ENCODE peak calls at places on chromosomes 11 and 22, in ten cellular contexts. T is upper lobe of right lung, O is choroid plexus epithelial cell, I is dorsolateral prefrontal cortex, W is IMR-90, H is left lung, V is testis, G is epithelial cell of proximal tubule, D is heart left ventricle, S is ascending aorta. Z is an unnamed sample.

GRCh38 chr11:104541706-104542105 is 356.6 kb downstream of the CASP12 start:
- DNase-seq in T (no peak), O (no peak), I (no peak), W (no peak), H (no peak), V (no peak), G (no peak), D (no peak), S (no peak), Z (no peak)

GRCh38 chr11:61783717-61784505 is 8.5 kb downstream of the TMEM258 start:
- DNase-seq in T (peak; percentile 57), O (peak; percentile 95), I (no peak), W (peak; percentile 71), H (no peak), V (no peak), G (no peak), D (no peak), S (no peak), Z (peak; percentile 55)

GRCh38 chr11:22244986-22245592 is 52.2 kb downstream of the ANO5 start:
- DNase-seq in T (no peak), O (peak; percentile 59), I (peak; percentile 34), W (peak; percentile 19), H (no peak), V (peak; percentile 64), G (peak; percentile 6), D (peak; percentile 26), S (peak; percentile 63), Z (peak; percentile 9)

GRCh38 chr22:45631140-45631539 is 40.5 kb upstream of the ATXN10 start:
- DNase-seq in T (peak; percentile 47), O (no peak), I (peak; percentile 62), W (no peak), H (no peak), V (no peak), G (no peak), D (no peak), S (no peak), Z (no peak)

GRCh38 chr22:22583030-22583429 is 24.0 kb upstream of the PRAME start:
- DNase-seq in T (no peak), O (no peak), I (no peak), W (no peak), H (no peak), V (no peak), G (no peak), D (no peak), S (no peak), Z (no peak)

GRCh38 chr11:57935402-57936049 is 88.2 kb upstream of the OR9Q1 start:
- DNase-seq in T (no peak), O (no peak), I (no peak), W (no peak), H (no peak), V (no peak), G (no peak), D (no peak), S (no peak), Z (no peak)

GRCh38 chr11:10298342-10298741 is 4.3 kb upstream of the SBF2 start:
- DNase-seq in T (no peak), O (peak; percentile 98), I (no peak), W (peak; percentile 98), H (no peak), V (no peak), G (no peak), D (no peak), S (no peak), Z (peak; percentile 83)

GRCh38 chr22:41401781-41402648 is 20.3 kb downstream of the TEF start:
- DNase-seq in T (peak; percentile 86), O (peak; percentile 45), I (peak; percentile 94), W (peak; percentile 79), H (peak; percentile 82), V (peak; percentile 91), G (no peak), D (peak; percentile 88), S (peak; percentile 74), Z (no peak)

GRCh38 chr11:44524751-44525171 is 40.7 kb upstream of the CD82 start:
- DNase-seq in T (no peak), O (peak; percentile 52), I (no peak), W (peak; percentile 7), H (no peak), V (no peak), G (no peak), D (peak; percentile 45), S (no peak), Z (no peak)

GRCh38 chr11:117821431-117821830 is 3.1 kb downstream of the FXYD2 start:
- DNase-seq in T (peak; percentile 43), O (no peak), I (no peak), W (no peak), H (no peak), V (no peak), G (no peak), D (no peak), S (no peak), Z (no peak)

GRCh38 chr11:75429902-75430691 is 2.9 kb downstream of the KLHL35 start:
- DNase-seq in T (peak; percentile 90), O (peak; percentile 70), I (peak; percentile 59), W (peak; percentile 63), H (peak; percentile 88), V (peak; percentile 80), G (no peak), D (peak; percentile 79), S (peak; percentile 83), Z (peak; percentile 9)
- H3K4me3 ChIP-seq in T (peak overlapping the region; percentile 45), O (peak overlapping the region; percentile 41), I (peak overlapping the region; percentile 44), W (peak overlapping the region; percentile 40), H (peak overlapping the region; percentile 21), V (peak overlapping the region; percentile 50), G (peak overlapping the region; percentile 37), D (no peak overlapping the region), S (peak overlapping the region; percentile 61), Z (peak overlapping the region; percentile 26)

GRCh38 chr22:30553971-30554370 is 7.4 kb upstream of the SEC14L6 start:
- DNase-seq in T (no peak), O (no peak), I (no peak), W (no peak), H (no peak), V (no peak), G (no peak), D (no peak), S (no peak), Z (no peak)

GRCh38 chr22:30555282-30556210 is 9.0 kb upstream of the SEC14L6 start:
- DNase-seq in T (no peak), O (no peak), I (no peak), W (no peak), H (no peak), V (no peak), G (no peak), D (no peak), S (no peak), Z (no peak)

GRCh38 chr22:30559889-30560288 is 13.3 kb upstream of the SEC14L6 start:
- DNase-seq in T (no peak), O (no peak), I (no peak), W (no peak), H (no peak), V (no peak), G (no peak), D (no peak), S (no peak), Z (no peak)

GRCh38 chr22:30557243-30557642 is 10.7 kb upstream of the SEC14L6 start:
- DNase-seq in T (no peak), O (no peak), I (no peak), W (no peak), H (no peak), V (no peak), G (no peak), D (no peak), S (no peak), Z (no peak)

GRCh38 chr22:30556388-30556787 is 9.8 kb upstream of the SEC14L6 start:
- DNase-seq in T (no peak), O (no peak), I (no peak), W (no peak), H (no peak), V (no peak), G (no peak), D (no peak), S (no peak), Z (no peak)
- TF ChIP-seq CTCF in T (no peak), O (peak; percentile 16), I (no peak), W (no peak), H (no peak), V (no peak), G (peak; percentile 33), D (no peak), S (no peak), Z (no peak)

GRCh38 chr22:26580240-26580962 is 9.5 kb downstream of the TPST2 start:
- DNase-seq in T (no peak), O (no peak), I (no peak), W (no peak), H (no peak), V (no peak), G (no peak), D (no peak), S (no peak), Z (no peak)
- H3K4me3 ChIP-seq in T (no peak overlapping the region), O (no peak overlapping the region), I (no peak overlapping the region), W (no peak overlapping the region), H (no peak overlapping the region), V (no peak overlapping the region), G (no peak overlapping the region), D (no peak overlapping the region), S (no peak overlapping the region), Z (no peak overlapping the region)

GRCh38 chr11:15624701-15625100 is 510.0 kb downstream of the INSC start:
- DNase-seq in T (no peak), O (no peak), I (no peak), W (no peak), H (no peak), V (no peak), G (no peak), D (no peak), S (no peak), Z (no peak)

GRCh38 chr11:15627560-15627959 is 512.8 kb downstream of the INSC start:
- DNase-seq in T (no peak), O (no peak), I (no peak), W (peak; percentile 74), H (no peak), V (no peak), G (peak; percentile 52), D (no peak), S (no peak), Z (no peak)

GRCh38 chr11:15625691-15626090 is 511.0 kb downstream of the INSC start:
- DNase-seq in T (no peak), O (no peak), I (no peak), W (no peak), H (no peak), V (no peak), G (no peak), D (no peak), S (no peak), Z (no peak)

GRCh38 chr11:15635501-15635900 is 520.8 kb downstream of the INSC start:
- DNase-seq in T (no peak), O (no peak), I (no peak), W (no peak), H (no peak), V (no peak), G (no peak), D (no peak), S (no peak), Z (no peak)

DNA sequence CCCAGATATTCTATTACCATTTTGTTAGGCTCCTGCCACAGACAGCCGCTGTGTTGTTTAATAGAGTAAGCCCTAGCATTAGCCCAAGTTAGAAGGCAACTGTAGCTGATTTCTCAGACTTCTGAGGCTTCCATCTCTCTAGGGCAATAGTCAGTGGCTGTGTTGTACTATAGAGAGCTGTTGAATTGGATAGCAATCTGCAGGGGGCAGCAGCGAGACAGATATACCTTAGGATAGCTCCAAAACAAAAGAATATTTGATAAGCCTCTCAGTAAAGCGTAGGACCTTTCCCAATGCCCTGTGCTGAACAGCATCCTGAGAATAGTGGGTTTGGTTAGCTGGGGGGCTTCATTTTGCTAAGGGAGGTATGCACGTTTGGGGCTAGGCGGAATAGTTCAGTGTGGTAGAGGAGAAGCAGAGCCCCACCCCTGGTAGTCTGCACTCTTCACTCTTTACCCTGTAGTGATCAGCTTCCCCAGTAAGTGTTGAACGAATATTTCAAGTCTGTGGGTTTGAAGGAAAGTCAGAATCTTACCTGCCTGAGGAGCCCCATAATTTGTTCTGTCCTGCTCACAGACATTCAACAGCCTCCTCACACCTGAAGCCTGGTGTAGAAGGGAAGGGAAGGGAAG is 515.1 kb downstream of the INSC start:
- DNase-seq in T (no peak), O (peak; percentile 23), I (no peak), W (no peak), H (no peak), V (peak; percentile 52), G (no peak), D (peak; percentile 44), S (no peak), Z (no peak)
- TF ChIP-seq CTCF in T (no peak), O (peak; percentile 26), I (no peak), W (peak; percentile 36), H (peak; percentile 10), V (no peak), G (peak; percentile 62), D (no peak), S (no peak), Z (no peak)